ENCODE peak calls at places on chromosomes 4 and X, in seven cellular contexts. U, P, O, C, N, Q and J are unnamed samples.
A peak's percentile ranks its signal among the peaks of the same experiment; 100 is the strongest.

GRCh38 chr4:4248885-4249203 is 821 bp upstream of the TMEM128 start:
- DNase-seq in U (no peak), P (no peak), O (peak; percentile 22), C (peak; percentile 28), N (no peak), Q (no peak), J (no peak)

GRCh38 chr4:16685536-16685935 is 212.9 kb downstream of the LDB2 start:
- DNase-seq in U (no peak), P (no peak), O (peak; percentile 78), C (no peak), N (no peak), Q (no peak), J (no peak)

GRCh38 chr4:44725861-44726820 is at the start of gene GNPDA2:
- DNase-seq in U (peak; percentile 90), P (peak; percentile 70), O (peak; percentile 89), C (peak; percentile 92), N (peak; percentile 92), Q (peak; percentile 80), J (peak; percentile 78)

GRCh38 chr4:38230121-38230728 is 270.0 kb downstream of the PTTG2 start:
- DNase-seq in U (no peak), P (no peak), O (no peak), C (peak; percentile 11), N (no peak), Q (peak; percentile 85), J (no peak)

GRCh38 chr4:181597766-181598165 is 645.4 kb upstream of the TENM3 start:
- DNase-seq in U (no peak), P (no peak), O (peak; percentile 64), C (no peak), N (no peak), Q (no peak), J (no peak)

GRCh38 chr4:185210102-185210981 is 944 bp downstream of the SNX25 start:
- DNase-seq in U (peak; percentile 58), P (no peak), O (peak; percentile 56), C (peak; percentile 71), N (peak; percentile 80), Q (peak; percentile 41), J (peak; percentile 41)

GRCh38 chrX:101803451-101803850 is 128.4 kb downstream of the ZMAT1 start:
- DNase-seq in U (no peak), P (no peak), O (peak; percentile 19), C (peak; percentile 14), N (no peak), Q (peak; percentile 3), J (no peak)

GRCh38 chrX:28901637-28902036 is 314.4 kb downstream of the IL1RAPL1 start:
- DNase-seq in U (no peak), P (no peak), O (peak; percentile 82), C (peak; percentile 3), N (no peak), Q (no peak), J (no peak)

GRCh38 chrX:115229337-115229991 is 4.4 kb downstream of the LRCH2 start:
- DNase-seq in U (no peak), P (no peak), O (no peak), C (no peak), N (no peak), Q (no peak), J (no peak)

DNA sequence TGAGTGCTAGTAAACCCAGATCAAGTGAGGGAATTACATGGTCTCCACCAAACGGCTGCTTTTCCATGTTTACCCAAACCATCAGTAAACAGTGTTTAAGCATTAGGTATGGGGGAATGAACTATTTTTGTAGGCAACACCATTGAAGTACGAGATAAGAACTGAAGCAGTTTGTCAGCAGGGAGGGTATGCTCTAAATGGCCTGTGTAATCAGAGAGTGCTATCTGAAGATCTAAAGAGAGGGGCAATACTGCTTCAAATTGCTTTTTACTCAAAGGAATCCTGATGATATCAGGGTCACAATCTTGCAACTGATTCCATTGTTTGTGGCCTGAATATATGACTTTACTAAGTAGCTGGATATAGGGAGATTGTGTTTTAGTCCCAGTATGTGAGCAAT is 10.4 kb upstream of the SPIN4 start:
- DNase-seq in U (no peak), P (no peak), O (no peak), C (no peak), N (peak; percentile 15), Q (no peak), J (no peak)
- H3K18ac ChIP-seq in U (no peak overlapping the region), P (no peak overlapping the region), O (no peak overlapping the region), C (no peak overlapping the region), N (no peak overlapping the region), Q (no peak overlapping the region), J (no peak overlapping the region)

GRCh38 chr4:26715636-26716242 is 131.9 kb downstream of the TBC1D19 start:
- DNase-seq in U (no peak), P (no peak), O (no peak), C (no peak), N (no peak), Q (no peak), J (no peak)

GRCh38 chr4:26719954-26720552 is 136.2 kb downstream of the TBC1D19 start:
- DNase-seq in U (no peak), P (no peak), O (peak; percentile 63), C (peak; percentile 39), N (peak; percentile 20), Q (no peak), J (no peak)

GRCh38 chr4:26721685-26722084 is 137.8 kb downstream of the TBC1D19 start:
- DNase-seq in U (no peak), P (no peak), O (no peak), C (no peak), N (no peak), Q (no peak), J (no peak)

GRCh38 chr4:26713563-26714145 is 129.8 kb downstream of the TBC1D19 start:
- DNase-seq in U (no peak), P (no peak), O (no peak), C (no peak), N (no peak), Q (no peak), J (no peak)

DNA sequence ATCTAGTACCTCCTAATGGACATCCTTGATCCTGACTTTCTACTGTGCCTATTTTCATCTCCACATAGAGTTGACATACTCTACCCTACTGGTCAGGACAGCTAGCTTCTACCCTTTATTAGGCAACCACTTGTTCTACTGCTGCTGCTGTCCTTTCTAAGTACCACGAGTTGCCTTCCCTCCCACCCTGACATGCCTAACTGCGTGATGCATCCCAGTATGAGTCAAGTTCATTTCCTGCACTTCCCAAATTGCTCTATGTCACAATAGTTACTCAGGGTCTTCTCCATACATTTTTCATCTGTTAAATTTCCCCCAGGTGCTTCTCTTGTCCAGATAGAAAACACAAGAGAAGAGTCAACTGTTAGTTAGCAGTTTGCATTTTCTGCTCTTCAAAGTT is 133.4 kb downstream of the TBC1D19 start:
- DNase-seq in U (no peak), P (no peak), O (peak; percentile 92), C (peak; percentile 38), N (peak; percentile 8), Q (no peak), J (no peak)
- H3K23ac ChIP-seq in U (no peak overlapping the region), P (no peak overlapping the region), O (peak overlapping the region; percentile 28), C (no peak overlapping the region), N (no peak overlapping the region), Q (no peak overlapping the region), J (no peak overlapping the region)

GRCh38 chr4:5791654-5792053 is 80.7 kb downstream of the EVC start:
- DNase-seq in U (peak; percentile 4), P (no peak), O (no peak), C (no peak), N (no peak), Q (no peak), J (no peak)

GRCh38 chr4:5795580-5795979 is 84.6 kb downstream of the EVC start:
- DNase-seq in U (no peak), P (no peak), O (no peak), C (no peak), N (no peak), Q (no peak), J (no peak)

GRCh38 chr4:5796976-5797375 is 86.0 kb downstream of the EVC start:
- DNase-seq in U (peak; percentile 23), P (no peak), O (no peak), C (no peak), N (no peak), Q (no peak), J (no peak)

GRCh38 chr4:5790546-5790857 is 79.5 kb downstream of the EVC start:
- DNase-seq in U (no peak), P (no peak), O (no peak), C (no peak), N (no peak), Q (no peak), J (no peak)

GRCh38 chr4:5793514-5793913 is 82.5 kb downstream of the EVC start:
- DNase-seq in U (peak; percentile 28), P (no peak), O (no peak), C (no peak), N (no peak), Q (no peak), J (no peak)
- H3K18ac ChIP-seq in U (no peak overlapping the region), P (no peak overlapping the region), O (no peak overlapping the region), C (no peak overlapping the region), N (no peak overlapping the region), Q (no peak overlapping the region), J (no peak overlapping the region)

DNA sequence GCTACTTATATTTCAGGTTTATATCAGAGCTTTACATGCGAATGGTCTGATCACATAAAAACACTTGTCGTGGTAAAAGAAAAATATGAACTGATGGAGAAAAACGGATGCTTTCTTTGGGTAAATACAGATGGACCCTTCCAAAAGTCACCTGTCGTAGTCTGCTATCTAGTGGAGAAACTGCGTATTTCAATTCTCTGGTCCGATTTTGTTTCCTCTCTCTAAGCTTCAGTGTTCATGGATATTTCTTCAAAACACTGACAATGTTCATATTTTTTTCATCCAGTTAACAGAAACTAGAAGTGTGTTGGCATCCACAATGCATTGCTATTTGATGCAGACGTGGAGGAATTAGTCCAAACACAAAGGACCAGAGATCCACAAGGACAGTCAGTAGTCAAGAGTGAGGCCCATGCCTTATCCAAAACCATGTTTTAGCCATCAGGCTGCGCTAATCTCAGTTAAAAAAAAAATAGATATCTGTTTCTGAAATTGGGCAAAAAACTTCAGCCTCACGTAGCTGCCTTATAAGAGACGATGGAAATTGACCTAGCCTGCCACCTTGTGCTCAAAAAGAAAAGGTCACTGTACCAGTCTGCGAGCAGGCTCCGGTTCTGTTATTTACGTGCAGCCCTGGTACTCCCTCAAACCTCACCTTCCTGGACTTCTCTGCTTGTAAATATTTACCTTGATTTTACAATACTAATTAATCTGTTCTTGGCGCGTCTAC is 16.0 kb downstream of the MEPE start:
- DNase-seq in U (peak; percentile 44), P (no peak), O (peak; percentile 56), C (peak; percentile 72), N (peak; percentile 73), Q (peak; percentile 16), J (peak; percentile 37)
- H3K23ac ChIP-seq in U (no peak overlapping the region), P (no peak overlapping the region), O (no peak overlapping the region), C (no peak overlapping the region), N (no peak overlapping the region), Q (no peak overlapping the region), J (no peak overlapping the region)

GRCh38 chr4:8538076-8538702 is 42.0 kb upstream of the GPR78 start:
- DNase-seq in U (no peak), P (no peak), O (no peak), C (no peak), N (no peak), Q (no peak), J (no peak)
- H3K18ac ChIP-seq in U (no peak overlapping the region), P (no peak overlapping the region), O (no peak overlapping the region), C (no peak overlapping the region), N (no peak overlapping the region), Q (no peak overlapping the region), J (no peak overlapping the region)